ENCODE peak calls at places on chromosomes 1 and 21, in nine cellular contexts. J, N, I, T, P, W, K, Q and H are unnamed samples.

GRCh38 chr1:98210064-98210463 is 289.2 kb upstream of the DPYD start:
- DNase-seq in J (no peak), N (no peak), I (no peak), T (no peak), P (no peak), W (no peak), K (no peak), Q (no peak), H (no peak)

GRCh38 chr1:244460195-244460594 is 878 bp upstream of the CATSPERE start:
- DNase-seq in J (peak), N (no peak), I (no peak), T (no peak), P (peak), W (no peak), K (no peak), Q (no peak), H (no peak)

GRCh38 chr1:121519042-121519755 is 334.4 kb downstream of the SRGAP2C start:
- DNase-seq in J (peak), N (no peak), I (peak), T (peak), P (peak), W (peak), K (peak), Q (no peak), H (no peak)

GRCh38 chr1:224809613-224810012 is 119.9 kb upstream of the DNAH14 start:
- DNase-seq in J (no peak), N (no peak), I (no peak), T (no peak), P (no peak), W (no peak), K (no peak), Q (no peak), H (peak)

GRCh38 chr1:33258788-33259274 is 2.5 kb downstream of the ZNF362 start:
- DNase-seq in J (no peak), N (no peak), I (no peak), T (no peak), P (no peak), W (no peak), K (no peak), Q (no peak), H (no peak)

GRCh38 chr1:218211241-218211640 is 73.9 kb upstream of the RRP15 start:
- DNase-seq in J (no peak), N (no peak), I (no peak), T (no peak), P (no peak), W (no peak), K (no peak), Q (no peak), H (no peak)

GRCh38 chr1:59438058-59438560 is 141.2 kb downstream of the FGGY start:
- DNase-seq in J (no peak), N (no peak), I (no peak), T (no peak), P (no peak), W (no peak), K (no peak), Q (peak), H (no peak)

GRCh38 chr1:234186037-234186688 is 187.1 kb upstream of the COA6 start:
- DNase-seq in J (no peak), N (no peak), I (no peak), T (no peak), P (no peak), W (no peak), K (no peak), Q (peak), H (no peak)

GRCh38 chr1:200778766-200779165 is 40.1 kb downstream of the CAMSAP2 start:
- DNase-seq in J (no peak), N (no peak), I (no peak), T (no peak), P (no peak), W (no peak), K (no peak), Q (no peak), H (no peak)

GRCh38 chr1:119286587-119287181 is 81.9 kb upstream of the HAO2 start:
- DNase-seq in J (peak), N (peak), I (no peak), T (no peak), P (peak), W (peak), K (peak), Q (no peak), H (no peak)

GRCh38 chr1:155062151-155062686 is 1.3 kb upstream of the EFNA4 start:
- DNase-seq in J (peak), N (no peak), I (no peak), T (no peak), P (peak), W (no peak), K (no peak), Q (no peak), H (no peak)

GRCh38 chr1:14181191-14181793 is 417.2 kb upstream of the KAZN start:
- DNase-seq in J (no peak), N (no peak), I (no peak), T (no peak), P (no peak), W (no peak), K (peak), Q (no peak), H (no peak)

GRCh38 chr1:205435904-205436573 is 14.2 kb upstream of the LEMD1 start:
- DNase-seq in J (no peak), N (no peak), I (no peak), T (no peak), P (no peak), W (no peak), K (no peak), Q (no peak), H (no peak)

GRCh38 chr1:206684478-206685255 is at the start of gene MAPKAPK2:
- DNase-seq in J (peak), N (no peak), I (peak), T (peak), P (peak), W (peak), K (peak), Q (peak), H (peak)

GRCh38 chr1:202661136-202661845 is 49.0 kb downstream of the SYT2 start:
- DNase-seq in J (no peak), N (no peak), I (no peak), T (no peak), P (no peak), W (no peak), K (peak), Q (no peak), H (no peak)
- TF ChIP-seq CTCF in J (peak), N (peak), I (no peak), T (no peak), P (no peak), W (peak), K (peak), Q (no peak), H (no peak)

GRCh38 chr1:181479137-181479745 is 4.1 kb upstream of the CACNA1E start:
- DNase-seq in J (peak), N (peak), I (no peak), T (no peak), P (peak), W (peak), K (peak), Q (no peak), H (no peak)
- TF ChIP-seq CTCF in J (peak), N (peak), I (peak), T (peak), P (peak), W (peak), K (peak), Q (peak), H (peak)

GRCh38 chr1:45789601-45790000 is 13.8 kb upstream of the MAST2 start:
- DNase-seq in J (no peak), N (no peak), I (no peak), T (no peak), P (no peak), W (no peak), K (no peak), Q (no peak), H (no peak)

GRCh38 chr1:45796381-45796780 is 7.0 kb upstream of the MAST2 start:
- DNase-seq in J (no peak), N (no peak), I (no peak), T (no peak), P (no peak), W (no peak), K (no peak), Q (peak), H (no peak)

GRCh38 chr1:45796946-45797345 is 6.5 kb upstream of the MAST2 start:
- DNase-seq in J (no peak), N (no peak), I (no peak), T (no peak), P (no peak), W (no peak), K (no peak), Q (peak), H (no peak)

GRCh38 chr1:45792744-45793143 is 10.7 kb upstream of the MAST2 start:
- DNase-seq in J (no peak), N (no peak), I (no peak), T (no peak), P (no peak), W (no peak), K (no peak), Q (peak), H (no peak)

DNA sequence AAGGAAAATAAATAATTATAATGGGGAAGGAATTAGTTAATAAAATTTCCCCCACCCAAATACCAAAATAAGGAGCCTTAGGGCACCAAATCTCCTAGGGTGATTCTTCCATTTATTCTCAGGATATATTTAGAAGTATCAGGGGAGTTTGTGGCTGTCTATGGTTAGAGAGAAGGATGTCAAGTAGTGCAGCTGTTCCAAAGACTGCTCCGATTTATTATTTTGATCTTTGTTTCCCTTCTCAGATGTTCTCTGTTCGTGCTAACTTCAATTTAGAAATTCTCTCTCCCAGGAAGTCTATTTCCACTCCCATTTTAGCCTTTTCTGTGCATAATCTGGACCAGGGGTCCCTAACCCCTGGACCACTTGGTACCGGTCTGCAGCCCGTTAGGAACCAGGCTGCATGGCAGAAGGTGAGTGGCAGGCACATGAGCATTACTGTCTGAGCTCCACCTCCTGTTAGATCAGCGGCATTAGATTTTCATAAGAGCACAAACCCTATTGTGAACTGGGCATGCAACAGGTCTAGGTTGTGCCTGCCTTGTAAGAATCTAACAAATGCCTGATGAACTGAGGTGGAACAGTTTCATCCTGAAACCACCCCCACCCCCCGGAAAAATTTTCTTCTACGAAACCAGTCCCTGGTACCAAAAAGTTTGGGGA is 9.3 kb upstream of the MAST2 start:
- DNase-seq in J (no peak), N (no peak), I (no peak), T (no peak), P (no peak), W (no peak), K (no peak), Q (peak), H (no peak)
- TF ChIP-seq CTCF in J (no peak), N (peak), I (no peak), T (no peak), P (no peak), W (no peak), K (peak), Q (no peak), H (no peak)

GRCh38 chr1:22255341-22256212 is 112.7 kb upstream of the WNT4 start:
- DNase-seq in J (no peak), N (no peak), I (no peak), T (no peak), P (peak), W (no peak), K (no peak), Q (no peak), H (no peak)

GRCh38 chr1:22256213-22256512 is 113.3 kb upstream of the WNT4 start:
- DNase-seq in J (no peak), N (no peak), I (no peak), T (no peak), P (no peak), W (no peak), K (no peak), Q (no peak), H (no peak)

GRCh38 chr1:22252902-22253790 is 110.2 kb upstream of the WNT4 start:
- DNase-seq in J (no peak), N (no peak), I (no peak), T (no peak), P (no peak), W (no peak), K (no peak), Q (no peak), H (no peak)

GRCh38 chr1:22252248-22252647 is 109.4 kb upstream of the WNT4 start:
- DNase-seq in J (peak), N (no peak), I (no peak), T (no peak), P (no peak), W (no peak), K (no peak), Q (no peak), H (no peak)

DNA sequence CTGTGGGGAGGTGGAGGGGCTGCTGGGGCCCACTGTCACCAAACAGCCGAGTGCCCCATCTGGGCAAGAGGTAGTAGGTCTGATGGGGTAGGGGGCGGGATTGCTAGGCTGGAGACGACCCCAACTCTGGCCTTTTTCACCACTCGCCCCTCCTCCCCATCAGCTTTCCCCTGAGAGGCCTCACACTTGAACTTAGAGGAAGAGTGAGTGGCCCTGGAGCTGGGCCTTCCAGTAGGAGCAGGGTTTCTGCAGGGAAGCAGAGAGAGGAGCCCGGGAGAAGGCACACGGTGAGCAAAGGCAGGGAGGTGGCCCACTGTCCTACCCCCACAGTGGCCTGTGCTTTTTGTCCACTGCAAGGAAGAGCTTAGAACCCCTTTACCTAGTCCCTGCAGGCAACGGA is 111.9 kb upstream of the WNT4 start:
- DNase-seq in J (no peak), N (no peak), I (no peak), T (no peak), P (no peak), W (no peak), K (no peak), Q (no peak), H (no peak)
- TF ChIP-seq CTCF in J (no peak), N (no peak), I (no peak), T (no peak), P (no peak), W (no peak), K (no peak), Q (no peak), H (no peak)

GRCh38 chr21:46667191-46667734 is 31.8 kb downstream of the PRMT2 start:
- DNase-seq in J (peak), N (no peak), I (no peak), T (no peak), P (no peak), W (no peak), K (no peak), Q (no peak), H (no peak)
- TF ChIP-seq CTCF in J (no peak), N (no peak), I (no peak), T (no peak), P (no peak), W (no peak), K (no peak), Q (no peak), H (no peak)

GRCh38 chr1:29504709-29505410 is 268.5 kb downstream of the PTPRU start:
- DNase-seq in J (peak), N (no peak), I (no peak), T (no peak), P (no peak), W (no peak), K (no peak), Q (no peak), H (peak)

GRCh38 chr1:29505537-29506220 is 269.4 kb downstream of the PTPRU start:
- DNase-seq in J (peak), N (no peak), I (peak), T (no peak), P (no peak), W (no peak), K (no peak), Q (no peak), H (peak)

GRCh38 chr1:29504266-29504665 is 267.9 kb downstream of the PTPRU start:
- DNase-seq in J (no peak), N (no peak), I (no peak), T (no peak), P (peak), W (no peak), K (no peak), Q (no peak), H (no peak)

GRCh38 chr1:29508458-29509107 is 272.3 kb downstream of the PTPRU start:
- DNase-seq in J (peak), N (no peak), I (peak), T (no peak), P (no peak), W (no peak), K (no peak), Q (no peak), H (peak)

GRCh38 chr1:29506678-29507225 is 270.4 kb downstream of the PTPRU start:
- DNase-seq in J (peak), N (no peak), I (peak), T (no peak), P (no peak), W (no peak), K (no peak), Q (no peak), H (peak)
- TF ChIP-seq CTCF in J (no peak), N (no peak), I (no peak), T (no peak), P (no peak), W (no peak), K (no peak), Q (no peak), H (no peak)

GRCh38 chr1:27153549-27153886 is 1.4 kb downstream of the SLC9A1 start:
- DNase-seq in J (no peak), N (no peak), I (no peak), T (peak), P (peak), W (no peak), K (no peak), Q (no peak), H (no peak)
- TF ChIP-seq CTCF in J (no peak), N (no peak), I (no peak), T (no peak), P (no peak), W (no peak), K (no peak), Q (no peak), H (no peak)

GRCh38 chr1:1399870-1400575 is 888 bp upstream of the CCNL2 start:
- DNase-seq in J (no peak), N (no peak), I (no peak), T (no peak), P (peak), W (peak), K (peak), Q (no peak), H (no peak)
- TF ChIP-seq CTCF in J (no peak), N (no peak), I (no peak), T (no peak), P (no peak), W (no peak), K (no peak), Q (no peak), H (no peak)

GRCh38 chr1:161079436-161080110 is 9.8 kb downstream of the NECTIN4 start:
- DNase-seq in J (no peak), N (no peak), I (no peak), T (no peak), P (no peak), W (no peak), K (no peak), Q (no peak), H (no peak)
- TF ChIP-seq CTCF in J (peak), N (no peak), I (no peak), T (no peak), P (no peak), W (no peak), K (peak), Q (no peak), H (no peak)

DNA sequence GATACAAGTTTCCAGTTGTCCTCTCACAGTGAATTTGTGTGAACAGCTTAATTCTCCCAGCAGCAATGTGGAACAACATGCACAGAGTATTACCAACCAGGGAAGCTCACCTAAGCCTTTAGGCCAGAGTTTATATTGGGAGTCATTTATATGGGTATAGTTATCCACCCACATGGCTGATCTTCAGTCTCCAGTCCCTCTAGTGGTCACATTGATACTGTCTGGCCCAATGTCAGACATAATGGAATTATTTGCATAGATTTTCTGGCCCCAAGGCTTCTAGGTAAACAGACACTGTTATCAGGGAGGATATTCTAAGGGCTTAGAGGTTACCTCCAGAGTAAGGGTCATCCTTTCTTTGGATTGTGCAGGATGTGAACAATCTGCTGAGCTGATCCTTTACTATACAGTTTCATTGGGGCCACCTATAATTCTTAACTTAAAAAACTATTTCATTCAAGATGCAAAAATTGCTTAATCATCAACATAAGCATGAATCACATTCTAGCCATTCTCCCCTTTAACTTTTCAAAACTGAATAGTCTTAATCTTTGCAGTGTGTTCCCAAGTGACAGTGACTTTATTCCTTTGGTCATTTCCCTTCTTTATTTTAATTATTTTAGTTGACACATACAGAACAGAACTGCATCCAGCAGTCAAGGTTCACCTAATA is 210.9 kb downstream of the LTN1 start:
- DNase-seq in J (no peak), N (no peak), I (no peak), T (no peak), P (no peak), W (no peak), K (peak), Q (no peak), H (no peak)
- TF ChIP-seq CTCF in J (peak), N (peak), I (no peak), T (peak), P (no peak), W (peak), K (peak), Q (no peak), H (peak)